ENCODE peak calls at places on chromosomes 13 and 19, in ten cellular contexts. R is kidney tubule cell; N is stimulated activated CD4-positive, alpha-beta T cell treated with anti-CD3 and anti-CD28 coated beads, Interleukin-12 subunit alpha, Interleukin-12 subunit beta, amount 100 ng/mL, for 4 hours; E is NCI-H524; O is progenitor cell of endocrine pancreas; M is activated CD4-positive, alpha-beta T cell treated with anti-CD3 and anti-CD28 coated beads, Interleukin-2, amount 50 U/mL, for 1 hour; V is CD4-positive, CD25-positive, alpha-beta regulatory T cell; W is OCI-LY7; T is activated gamma-delta T cell treated with Interleukin-2 at 50 U/mL for 16 hours; L is stimulated activated naive CD8-positive, alpha-beta T cell treated with anti-CD3 and anti-CD28 coated beads, Interleukin-15, Interleukin-2, amounts not matched to agents 100 U/mL and 50 U/mL, for 24 hours. F is an unnamed sample.

GRCh38 chr13:21009036-21009435 is 52.4 kb downstream of the LATS2 start:
- DNase-seq in V (no peak), T (no peak), O (no peak), N (no peak), R (no peak), M (no peak), W (no peak), L (no peak), E (peak), F (peak)

GRCh38 chr13:35765941-35766340 is 289.5 kb upstream of the MAB21L1 start:
- DNase-seq in E (peak), N (no peak), M (no peak), L (no peak), T (no peak), V (no peak), R (no peak), O (no peak), W (no peak), F (no peak)

GRCh38 chr19:38452430-38453366 is 19.2 kb downstream of the RYR1 start:
- DNase-seq in R (no peak), W (peak), O (no peak), T (no peak), L (peak), E (no peak), V (peak), M (no peak), N (no peak), F (peak)

GRCh38 chr13:19601749-19602725 is 31.4 kb upstream of the MPHOSPH8 start:
- DNase-seq in R (peak), V (peak), L (peak), W (no peak), E (peak), M (no peak), O (peak), N (peak), T (peak), F (no peak)

GRCh38 chr19:496333-496634 is at the start of gene MADCAM1:
- DNase-seq in W (no peak), N (no peak), V (no peak), E (no peak), L (no peak), M (no peak), T (no peak), R (no peak), O (no peak), F (no peak)

GRCh38 chr19:41131186-41131585 is 17.0 kb downstream of the CYP2F1 start:
- DNase-seq in V (no peak), W (no peak), L (no peak), N (no peak), O (no peak), R (no peak), E (peak), T (no peak), M (no peak), F (no peak)

GRCh38 chr13:74104661-74105275 is 29.4 kb downstream of the KLF12 start:
- DNase-seq in O (no peak), W (no peak), N (no peak), V (no peak), L (no peak), T (no peak), M (no peak), E (no peak), R (no peak), F (no peak)

GRCh38 chr19:32339988-32340874 is 5.2 kb upstream of the ZNF507 start:
- DNase-seq in V (peak), O (peak), T (peak), M (peak), E (peak), W (peak), R (peak), N (peak), L (peak), F (peak)

GRCh38 chr19:51689751-51690358 is 3.3 kb upstream of the SPACA6 start:
- DNase-seq in M (no peak), V (no peak), R (peak), L (peak), W (no peak), N (no peak), T (no peak), E (no peak), O (peak), F (no peak)

GRCh38 chr13:33940898-33941297 is 122.9 kb downstream of the RFC3 start:
- DNase-seq in W (no peak), E (no peak), O (no peak), M (no peak), V (no peak), T (no peak), N (no peak), R (peak), L (no peak), F (no peak)

GRCh38 chr19:48696353-48697010 is 711 bp downstream of the FUT2 start:
- DNase-seq in W (no peak), R (peak), T (no peak), V (no peak), E (peak), M (no peak), N (no peak), O (no peak), L (no peak), F (no peak)

GRCh38 chr13:30997697-30998547 is 65.5 kb downstream of the TEX26 start:
- DNase-seq in M (no peak), O (no peak), V (no peak), W (no peak), N (no peak), T (no peak), R (no peak), E (peak), L (no peak), F (no peak)

GRCh38 chr19:36140289-36141038 is 598 bp downstream of the CAPNS1 start:
- DNase-seq in O (no peak), L (peak), N (peak), V (peak), R (peak), T (peak), E (peak), W (peak), M (no peak), F (peak)

GRCh38 chr13:61414686-61415664 is 674 bp downstream of the PCDH20 start:
- DNase-seq in T (no peak), O (peak), L (no peak), M (no peak), W (no peak), R (peak), E (peak), N (no peak), V (no peak), F (no peak)

GRCh38 chr19:7857727-7858701 is 16.2 kb downstream of the PRR36 start:
- DNase-seq in T (no peak), E (peak), O (no peak), W (peak), N (no peak), M (no peak), L (no peak), V (peak), R (no peak), F (peak)

GRCh38 chr19:37999309-38000213 is 92.6 kb downstream of the SIPA1L3 start:
- DNase-seq in M (no peak), V (no peak), N (no peak), R (peak), W (no peak), L (no peak), T (no peak), E (no peak), O (no peak), F (no peak)

GRCh38 chr13:99320693-99321481 is 13.7 kb upstream of the GPR183 start:
- DNase-seq in L (no peak), R (peak), W (no peak), E (no peak), V (no peak), M (peak), O (no peak), N (no peak), T (no peak), F (peak)

GRCh38 chr13:33379597-33379996 is 94.0 kb upstream of the STARD13 start:
- DNase-seq in W (no peak), M (no peak), O (no peak), T (no peak), L (no peak), N (no peak), R (peak), E (no peak), V (no peak), F (no peak)

GRCh38 chr13:87384099-87384498 is 287.1 kb upstream of the SLITRK5 start:
- DNase-seq in R (no peak), N (no peak), T (no peak), V (no peak), O (no peak), W (no peak), E (no peak), M (no peak), L (no peak), F (no peak)

GRCh38 chr13:32022292-32022691 is 9.3 kb upstream of the FRY start:
- DNase-seq in R (no peak), O (no peak), E (no peak), W (no peak), L (no peak), V (no peak), M (no peak), N (no peak), T (no peak), F (no peak)

GRCh38 chr19:16070366-16070990 is 5.8 kb upstream of the TPM4 start:
- DNase-seq in N (peak), V (peak), M (peak), R (peak), T (peak), E (no peak), O (no peak), W (peak), L (peak), F (peak)

GRCh38 chr13:113273856-113274590 is 23.0 kb upstream of the LAMP1 start:
- DNase-seq in L (no peak), T (no peak), N (no peak), M (no peak), R (peak), E (peak), W (no peak), O (no peak), V (no peak), F (no peak)

GRCh38 chr13:98986226-98986846 is 8.5 kb upstream of the DOCK9 start:
- DNase-seq in N (no peak), E (no peak), M (no peak), V (no peak), O (no peak), T (no peak), R (no peak), L (no peak), W (no peak), F (no peak)

GRCh38 chr13:26500618-26501320 is 56.7 kb upstream of the WASF3 start:
- DNase-seq in E (no peak), R (no peak), N (no peak), W (no peak), L (no peak), O (no peak), V (peak), M (no peak), T (no peak), F (no peak)